ENCODE peak calls at places on chromosomes 11 and 22, in six cellular contexts. H is choroid plexus epithelial cell, A is heart left ventricle, R is SK-N-SH, X is AG09309, M is natural killer cell. B is an unnamed sample.

GRCh38 chr22:39519681-39520053 is 695 bp upstream of the ATF4 start:
- DNase-seq in H (no peak), A (peak), R (peak), X (no peak), M (no peak), B (no peak)

GRCh38 chr11:69891421-69892236 is 72.4 kb upstream of the FGF3 start:
- DNase-seq in H (no peak), A (no peak), R (no peak), X (no peak), M (no peak), B (no peak)

GRCh38 chr11:118088531-118088930 is 1.8 kb upstream of the SMIM35 start:
- DNase-seq in H (peak), A (peak), R (no peak), X (no peak), M (no peak), B (no peak)

GRCh38 chr22:44621401-44622146 is 80.4 kb upstream of the PRR5 start:
- DNase-seq in H (no peak), A (no peak), R (peak), X (no peak), M (no peak), B (no peak)

GRCh38 chr22:43470218-43470617 is 58.4 kb downstream of the MPPED1 start:
- DNase-seq in H (no peak), A (no peak), R (no peak), X (no peak), M (no peak), B (no peak)

GRCh38 chr11:83639995-83640758 is 354.0 kb upstream of the CCDC90B start:
- DNase-seq in H (no peak), A (no peak), R (no peak), X (no peak), M (no peak), B (no peak)

GRCh38 chr22:30856699-30857098 is 111.9 kb downstream of the MORC2 start:
- DNase-seq in H (no peak), A (no peak), R (no peak), X (no peak), M (no peak), B (no peak)

GRCh38 chr11:57358543-57358961 is 20.4 kb downstream of the P2RX3 start:
- DNase-seq in H (no peak), A (no peak), R (no peak), X (no peak), M (no peak), B (no peak)

GRCh38 chr11:93820085-93820710 is 30.2 kb downstream of the VSTM5 start:
- DNase-seq in H (no peak), A (no peak), R (no peak), X (no peak), M (no peak), B (no peak)

GRCh38 chr11:65430406-65431217 is 8.0 kb downstream of the NEAT1 start:
- DNase-seq in H (peak), A (no peak), R (no peak), X (peak), M (no peak), B (no peak)

GRCh38 chr11:40129276-40129675 is 1330.2 kb downstream of the LRRC4C start:
- DNase-seq in H (peak), A (no peak), R (peak), X (no peak), M (no peak), B (no peak)
- TF ChIP-seq CTCF in H (peak), A (no peak), R (peak), X (no peak), M (no peak), B (peak)

DNA sequence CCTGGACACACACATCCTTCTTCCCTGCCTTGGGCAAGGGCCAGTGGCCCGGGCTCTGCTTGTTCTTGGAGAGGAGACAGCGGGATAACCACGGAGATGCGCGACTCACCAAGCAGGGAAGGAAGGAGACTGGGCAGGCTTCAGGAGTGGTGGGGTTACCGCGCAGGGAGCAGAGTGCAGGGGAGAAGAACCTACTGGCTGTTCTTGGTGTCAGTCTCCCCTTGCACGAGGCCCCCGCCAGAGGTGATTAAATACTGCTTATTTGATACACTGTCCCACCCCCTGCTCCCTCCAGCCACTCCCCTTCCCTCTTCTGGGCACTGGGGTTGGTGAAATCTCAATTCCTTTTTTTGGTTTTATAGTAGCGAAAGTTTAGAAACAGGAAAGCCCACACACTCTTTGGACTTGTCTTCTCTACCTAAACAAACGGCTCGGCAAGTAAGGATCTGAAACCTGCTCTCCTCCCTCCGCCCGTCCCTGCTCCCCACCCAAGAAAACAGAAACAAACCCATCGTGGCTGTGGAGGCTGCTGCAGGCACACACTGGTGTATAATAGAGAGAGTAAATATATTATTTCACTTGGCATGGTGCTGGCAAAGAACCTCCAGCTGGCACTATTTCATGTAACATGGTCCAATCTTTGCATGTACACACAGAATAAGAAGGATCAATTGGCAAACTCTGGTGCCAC is 10.8 kb downstream of the LARGE2 start:
- DNase-seq in H (no peak), A (no peak), R (no peak), X (no peak), M (no peak), B (peak)
- TF ChIP-seq CTCF in H (no peak), A (no peak), R (no peak), X (no peak), M (no peak), B (no peak)

GRCh38 chr11:120928506-120929062 is 95.3 kb upstream of the TBCEL start:
- DNase-seq in H (no peak), A (no peak), R (no peak), X (no peak), M (no peak), B (no peak)
- TF ChIP-seq CTCF in H (peak), A (no peak), R (no peak), X (no peak), M (no peak), B (peak)

DNA sequence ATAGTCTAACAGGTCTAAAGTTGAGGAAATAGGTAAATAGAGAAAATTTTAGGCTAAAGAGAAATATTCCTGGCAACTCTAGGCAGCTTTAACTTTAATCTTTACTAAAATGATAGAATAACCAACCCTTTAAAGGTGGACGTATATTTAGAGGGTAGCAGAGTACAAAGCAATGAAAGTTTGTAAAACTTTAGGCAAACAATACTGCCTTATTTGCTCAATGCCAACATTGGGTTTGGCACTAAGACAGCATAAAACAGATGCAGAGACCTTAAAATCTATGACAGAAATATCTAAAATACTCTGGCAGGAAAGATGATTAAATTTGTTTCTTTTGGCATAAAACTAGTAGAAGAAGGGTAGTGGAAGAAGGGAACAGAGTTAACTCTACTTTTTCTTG is 70.7 kb downstream of the EMSY start:
- DNase-seq in H (no peak), A (no peak), R (no peak), X (no peak), M (no peak), B (no peak)
- TF ChIP-seq CTCF in H (no peak), A (no peak), R (no peak), X (no peak), M (no peak), B (no peak)

DNA sequence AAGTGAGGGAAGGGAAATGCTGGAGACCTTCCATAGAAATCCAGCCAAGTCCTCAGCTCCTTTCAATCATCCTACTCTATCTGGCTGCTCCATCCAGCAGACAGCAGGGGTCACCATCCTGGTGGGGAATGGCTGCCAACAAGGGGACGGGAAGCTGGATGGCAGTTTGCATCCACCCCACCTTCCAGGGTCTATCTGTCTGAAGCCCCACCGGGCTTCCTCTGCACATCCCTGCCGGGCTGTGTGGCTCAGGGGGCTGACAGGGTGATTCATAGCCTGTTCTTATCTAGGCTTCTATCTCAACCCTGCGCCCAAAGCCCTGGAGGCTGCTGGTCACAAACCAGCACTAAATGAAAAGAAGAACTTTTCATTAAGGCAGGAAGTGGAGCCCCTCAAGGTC is 1.1 kb downstream of the SYTL2 start:
- DNase-seq in H (no peak), A (no peak), R (peak), X (no peak), M (peak), B (no peak)
- TF ChIP-seq CTCF in H (peak), A (no peak), R (peak), X (no peak), M (no peak), B (peak)

GRCh38 chr11:110093407-110094297 is 460 bp downstream of the ZC3H12C start:
- DNase-seq in H (peak), A (peak), R (peak), X (no peak), M (no peak), B (no peak)

GRCh38 chr11:110092577-110093406 is at the start of gene ZC3H12C:
- DNase-seq in H (peak), A (peak), R (peak), X (no peak), M (peak), B (peak)

GRCh38 chr11:110090466-110091026 is 2.6 kb upstream of the ZC3H12C start:
- DNase-seq in H (no peak), A (no peak), R (no peak), X (no peak), M (no peak), B (no peak)

GRCh38 chr11:110089617-110090282 is 3.4 kb upstream of the ZC3H12C start:
- DNase-seq in H (no peak), A (no peak), R (no peak), X (no peak), M (no peak), B (no peak)

GRCh38 chr11:110091995-110092576 is 1.1 kb upstream of the ZC3H12C start:
- DNase-seq in H (peak), A (no peak), R (no peak), X (no peak), M (no peak), B (no peak)
- TF ChIP-seq CTCF in H (no peak), A (no peak), R (no peak), X (no peak), M (no peak), B (no peak)

DNA sequence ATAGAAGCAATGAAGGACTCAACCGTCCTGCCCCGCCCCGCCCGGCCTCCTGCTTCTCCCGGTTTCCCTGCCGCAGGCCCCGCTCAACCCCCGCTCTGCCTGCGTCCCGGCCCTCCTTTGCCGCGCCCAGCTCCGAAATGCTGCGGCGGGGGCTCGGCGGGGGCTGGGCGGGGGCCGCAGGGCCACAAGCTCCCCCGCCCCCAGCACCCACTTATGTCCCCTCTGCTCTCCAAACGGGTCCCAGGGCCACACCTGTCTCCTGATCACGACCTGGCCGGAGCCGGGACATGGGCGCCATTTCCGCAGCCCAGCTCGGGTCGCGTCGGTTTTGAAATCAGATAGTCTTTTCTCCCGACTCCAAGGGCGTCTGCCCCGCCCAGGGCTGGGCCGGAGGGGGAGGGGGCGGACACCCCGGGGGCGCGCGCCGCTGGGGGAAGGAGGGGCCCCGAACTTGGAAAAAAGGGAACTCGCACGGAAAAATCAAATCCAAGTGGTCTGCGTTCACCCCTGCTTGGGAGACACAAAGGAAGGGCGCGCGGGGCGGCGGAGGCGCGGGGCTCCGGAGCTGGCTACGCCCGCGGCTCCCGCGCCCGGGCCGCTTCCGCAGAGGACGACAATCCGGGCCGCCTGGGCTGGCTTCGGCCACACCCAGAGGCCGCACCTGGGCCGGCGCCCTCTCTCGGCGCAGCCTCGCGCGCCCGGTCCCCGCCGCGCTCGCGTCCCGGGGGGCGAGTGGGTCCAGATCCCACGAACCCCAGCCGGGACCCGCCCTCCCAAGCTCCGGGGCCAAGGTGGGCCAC is 70.5 kb upstream of the EP300 start:
- DNase-seq in H (peak), A (peak), R (peak), X (no peak), M (peak), B (no peak)
- TF ChIP-seq CTCF in H (no peak), A (peak), R (no peak), X (no peak), M (no peak), B (no peak)

DNA sequence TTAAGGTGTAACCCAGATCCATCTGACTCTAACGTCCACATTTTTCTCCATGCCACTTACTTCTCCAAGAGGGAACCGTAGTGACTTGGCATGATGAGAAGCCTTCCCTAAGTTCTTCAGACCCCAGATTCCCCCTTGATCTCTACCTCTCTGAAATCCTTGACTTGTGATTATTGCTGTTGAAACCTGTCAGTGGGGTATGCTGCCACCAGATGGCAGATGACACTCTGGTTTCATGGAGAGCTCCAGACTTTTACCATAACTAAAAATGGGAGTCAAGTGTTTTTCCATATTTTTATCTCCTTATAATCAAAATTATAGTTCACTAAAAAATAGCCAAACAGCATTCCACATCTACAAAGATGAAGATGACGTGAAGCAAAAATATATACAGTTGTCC is 504.2 kb downstream of the SOX6 start:
- DNase-seq in H (peak), A (peak), R (no peak), X (no peak), M (no peak), B (no peak)
- TF ChIP-seq CTCF in H (peak), A (peak), R (peak), X (peak), M (no peak), B (peak)

GRCh38 chr11:77027275-77027674 is 6.9 kb upstream of the B3GNT6 start:
- DNase-seq in H (no peak), A (no peak), R (no peak), X (no peak), M (no peak), B (no peak)

GRCh38 chr11:77026743-77027142 is 7.5 kb upstream of the B3GNT6 start:
- DNase-seq in H (no peak), A (no peak), R (no peak), X (no peak), M (no peak), B (no peak)

GRCh38 chr11:77024745-77025144 is 9.5 kb upstream of the B3GNT6 start:
- DNase-seq in H (no peak), A (no peak), R (no peak), X (no peak), M (no peak), B (no peak)

GRCh38 chr11:77029829-77030228 is 4.4 kb upstream of the B3GNT6 start:
- DNase-seq in H (no peak), A (no peak), R (no peak), X (no peak), M (no peak), B (no peak)

DNA sequence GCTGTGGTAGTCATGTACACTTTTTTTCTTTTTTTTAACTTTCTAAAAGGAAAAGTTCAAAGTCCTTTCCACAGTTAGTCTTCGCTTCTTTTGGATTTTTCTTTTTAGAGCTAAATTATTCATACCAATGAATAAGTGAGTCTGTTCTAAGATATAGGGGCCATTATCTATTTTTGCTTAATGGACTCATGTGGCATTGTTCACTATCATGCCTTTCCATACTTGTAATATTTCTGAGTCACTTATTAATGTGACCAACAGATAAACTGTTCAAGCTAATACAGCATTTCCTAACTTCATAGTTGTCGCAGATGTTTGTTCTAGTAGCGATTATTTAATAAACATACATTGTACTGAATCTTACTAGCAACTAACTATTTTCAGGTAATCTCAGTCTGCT is 8.0 kb upstream of the B3GNT6 start:
- DNase-seq in H (no peak), A (no peak), R (no peak), X (no peak), M (no peak), B (no peak)
- TF ChIP-seq CTCF in H (no peak), A (no peak), R (no peak), X (no peak), M (no peak), B (no peak)

DNA sequence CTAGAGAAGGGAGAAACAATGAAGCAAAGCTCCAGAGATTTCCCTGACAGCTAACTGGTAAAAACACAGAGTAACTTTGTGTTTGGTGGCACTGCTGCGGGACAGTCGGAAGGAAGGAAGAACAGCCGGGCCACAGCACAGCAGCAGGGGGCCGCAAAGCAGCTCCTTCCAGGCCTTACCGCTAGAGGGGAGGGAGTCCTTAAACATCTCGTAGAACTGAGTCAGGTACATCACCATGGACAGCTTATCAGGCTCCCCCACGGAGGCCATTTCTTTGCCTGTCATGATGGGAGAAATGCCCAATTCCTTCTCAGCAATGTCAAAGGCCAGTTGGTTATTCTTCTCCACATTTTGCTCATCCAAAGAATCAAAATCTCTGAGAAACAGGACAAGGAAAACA is 114.6 kb upstream of the BID start:
- DNase-seq in H (peak), A (no peak), R (no peak), X (no peak), M (no peak), B (no peak)
- TF ChIP-seq CTCF in H (peak), A (no peak), R (no peak), X (peak), M (no peak), B (peak)

B was measured in AG04450.